ENCODE peak calls at places on chromosomes 16 and 17, in eight cellular contexts. R is breast epithelium, I is cardiac muscle cell, L is M059J, K is AG20443, H is SHP77, C is Ammon's horn, D is posterior cingulate gyrus. M is an unnamed sample.

GRCh38 chr17:21090889-21091618 is 35.7 kb upstream of the DHRS7B start:
- DNase-seq in R (no peak), I (no peak), L (no peak), K (no peak), H (no peak), C (peak), D (no peak), M (no peak)

GRCh38 chr17:14165672-14166071 is 71.0 kb downstream of the CDRT15 start:
- DNase-seq in R (no peak), I (no peak), L (no peak), K (no peak), H (no peak), C (no peak), D (no peak), M (no peak)

GRCh38 chr16:3654249-3654991 is at the start of gene DNASE1:
- DNase-seq in R (no peak), I (peak), L (peak), K (peak), H (peak), C (peak), D (peak), M (no peak)

GRCh38 chr16:81905277-81905676 is 106.0 kb downstream of the SDR42E1 start:
- DNase-seq in R (no peak), I (no peak), L (no peak), K (no peak), H (no peak), C (no peak), D (no peak), M (no peak)

GRCh38 chr17:47998044-47998443 is 27.1 kb downstream of the CDK5RAP3 start:
- DNase-seq in R (no peak), I (no peak), L (no peak), K (no peak), H (no peak), C (no peak), D (no peak), M (no peak)

GRCh38 chr17:67471118-67471517 is 94.0 kb downstream of the PITPNC1 start:
- DNase-seq in R (no peak), I (no peak), L (no peak), K (no peak), H (no peak), C (no peak), D (no peak), M (no peak)

GRCh38 chr16:4661661-4662060 is 31.7 kb upstream of the NUDT16L1 start:
- DNase-seq in R (no peak), I (no peak), L (no peak), K (no peak), H (no peak), C (peak), D (peak), M (no peak)

GRCh38 chr16:83666449-83666848 is 141.3 kb upstream of the HSBP1 start:
- DNase-seq in R (no peak), I (no peak), L (no peak), K (no peak), H (no peak), C (no peak), D (no peak), M (no peak)

GRCh38 chr17:43531082-43531378 is 15.1 kb downstream of the ETV4 start:
- DNase-seq in R (no peak), I (no peak), L (no peak), K (no peak), H (no peak), C (no peak), D (no peak), M (no peak)

GRCh38 chr16:695355-696089 is 5.3 kb upstream of the WDR24 start:
- DNase-seq in R (peak), I (no peak), L (no peak), K (peak), H (peak), C (no peak), D (no peak), M (no peak)

GRCh38 chr16:72977127-72977526 is 70.8 kb downstream of the ZFHX3 start:
- DNase-seq in R (no peak), I (no peak), L (no peak), K (no peak), H (no peak), C (no peak), D (no peak), M (no peak)

GRCh38 chr16:49524578-49525315 is 151.1 kb downstream of the C16orf78 start:
- DNase-seq in R (no peak), I (no peak), L (no peak), K (no peak), H (no peak), C (no peak), D (no peak), M (no peak)

GRCh38 chr16:53837421-53837820 is 133.5 kb downstream of the FTO start:
- DNase-seq in R (no peak), I (peak), L (no peak), K (no peak), H (no peak), C (no peak), D (no peak), M (no peak)

GRCh38 chr16:66026931-66027330 is 339.6 kb upstream of the CDH5 start:
- DNase-seq in R (no peak), I (no peak), L (no peak), K (no peak), H (no peak), C (no peak), D (no peak), M (no peak)

GRCh38 chr16:2303923-2304322 is 36.0 kb upstream of the RNPS1 start:
- DNase-seq in R (no peak), I (no peak), L (no peak), K (no peak), H (no peak), C (no peak), D (no peak), M (no peak)

M was measured in epithelial cell of proximal tubule.